ENCODE peak calls at places on chromosomes 16 and 17, in eight cellular contexts. Y, N, G, B, J, A, Q and Z are unnamed samples.

GRCh38 chr17:75848523-75849303 is 4.5 kb upstream of the UNC13D start:
- DNase-seq in Y (no peak), N (no peak), G (peak), B (peak), J (peak), A (no peak), Q (no peak), Z (peak)

GRCh38 chr17:40909755-40910154 is 24.7 kb upstream of the KRT20 start:
- DNase-seq in Y (no peak), N (no peak), G (no peak), B (no peak), J (peak), A (no peak), Q (no peak), Z (no peak)

GRCh38 chr16:9527976-9528375 is 436.5 kb downstream of the HAPSTR1 start:
- DNase-seq in Y (no peak), N (no peak), G (no peak), B (no peak), J (no peak), A (no peak), Q (no peak), Z (no peak)

GRCh38 chr17:81251091-81251942 is 12.2 kb downstream of the NDUFAF8 start:
- DNase-seq in Y (no peak), N (no peak), G (no peak), B (no peak), J (no peak), A (no peak), Q (no peak), Z (no peak)

GRCh38 chr16:58414938-58415451 is 22.7 kb downstream of the GINS3 start:
- DNase-seq in Y (no peak), N (no peak), G (no peak), B (no peak), J (no peak), A (no peak), Q (no peak), Z (no peak)

GRCh38 chr16:53872248-53873221 is 168.6 kb downstream of the FTO start:
- DNase-seq in Y (peak), N (no peak), G (peak), B (no peak), J (peak), A (no peak), Q (peak), Z (no peak)

GRCh38 chr16:13680021-13680672 is 239.8 kb upstream of the ERCC4 start:
- DNase-seq in Y (no peak), N (no peak), G (peak), B (no peak), J (no peak), A (no peak), Q (no peak), Z (no peak)

GRCh38 chr17:57670769-57671545 is 74.1 kb downstream of the CCDC182 start:
- DNase-seq in Y (no peak), N (no peak), G (no peak), B (no peak), J (no peak), A (no peak), Q (no peak), Z (no peak)

GRCh38 chr16:528111-529011 is 849 bp downstream of the CAPN15 start:
- DNase-seq in Y (peak), N (peak), G (no peak), B (peak), J (peak), A (no peak), Q (no peak), Z (no peak)

GRCh38 chr17:68807998-68808772 is 147.0 kb downstream of the ABCA8 start:
- DNase-seq in Y (no peak), N (no peak), G (no peak), B (no peak), J (no peak), A (no peak), Q (no peak), Z (no peak)

GRCh38 chr16:2341456-2342447 is 1.2 kb upstream of the ABCA3 start:
- DNase-seq in Y (no peak), N (no peak), G (no peak), B (no peak), J (no peak), A (peak), Q (no peak), Z (peak)